ENCODE peak calls at places on chromosomes 12 and 14, in five cellular contexts. One of them, this sample, is unnamed.

GRCh38 chr12:52442600-52443061 is 8.5 kb upstream of the KRT75 start:
- DNase-seq in testis: peak; percentile 34
- DNase-seq in uterus: no peak
- DNase-seq in cardiac muscle cell: peak; percentile 97
- DNase-seq in HCT116: peak; percentile 59
- DNase-seq in this sample: no peak

GRCh38 chr12:88665051-88665450 is 84.8 kb upstream of the KITLG start:
- DNase-seq in testis: no peak
- DNase-seq in uterus: no peak
- DNase-seq in cardiac muscle cell: peak; percentile 41
- DNase-seq in HCT116: no peak
- DNase-seq in this sample: no peak

GRCh38 chr14:94864421-94865195 is 94.7 kb upstream of the GSC start:
- DNase-seq in testis: peak; percentile 19
- DNase-seq in uterus: no peak
- DNase-seq in cardiac muscle cell: no peak
- DNase-seq in HCT116: no peak
- DNase-seq in this sample: no peak

GRCh38 chr12:52901715-52902541 is 2.9 kb downstream of the KRT8 start:
- DNase-seq in testis: no peak
- DNase-seq in uterus: no peak
- DNase-seq in cardiac muscle cell: no peak
- DNase-seq in HCT116: no peak
- DNase-seq in this sample: no peak

GRCh38 chr14:23056956-23057756 is at the start of gene CDH24:
- DNase-seq in testis: peak; percentile 75
- DNase-seq in uterus: peak; percentile 78
- DNase-seq in cardiac muscle cell: peak; percentile 79
- DNase-seq in HCT116: no peak
- DNase-seq in this sample: peak; percentile 71

GRCh38 chr12:110578522-110579238 is 4.4 kb downstream of the PPTC7 start:
- DNase-seq in testis: no peak
- DNase-seq in uterus: no peak
- DNase-seq in cardiac muscle cell: no peak
- DNase-seq in HCT116: peak; percentile 88
- DNase-seq in this sample: no peak

GRCh38 chr12:1593232-1594044 is 943 bp downstream of the FBXL14 start:
- DNase-seq in testis: peak; percentile 59
- DNase-seq in uterus: peak; percentile 29
- DNase-seq in cardiac muscle cell: no peak
- DNase-seq in HCT116: no peak
- DNase-seq in this sample: peak; percentile 70

GRCh38 chr14:95157987-95158712 is 821 bp upstream of the DICER1 start:
- DNase-seq in testis: no peak
- DNase-seq in uterus: no peak
- DNase-seq in cardiac muscle cell: no peak
- DNase-seq in HCT116: no peak
- DNase-seq in this sample: peak; percentile 56

GRCh38 chr12:79301181-79301580 is 389.6 kb downstream of the PAWR start:
- DNase-seq in testis: no peak
- DNase-seq in uterus: no peak
- DNase-seq in cardiac muscle cell: no peak
- DNase-seq in HCT116: no peak
- DNase-seq in this sample: no peak

GRCh38 chr12:76259660-76260389 is 88.4 kb downstream of the BBS10 start:
- DNase-seq in testis: no peak
- DNase-seq in uterus: no peak
- DNase-seq in cardiac muscle cell: peak; percentile 90
- DNase-seq in HCT116: no peak
- DNase-seq in this sample: no peak

GRCh38 chr14:68655961-68656360 is 136.9 kb downstream of the ZFP36L1 start:
- DNase-seq in testis: no peak
- DNase-seq in uterus: no peak
- DNase-seq in cardiac muscle cell: no peak
- DNase-seq in HCT116: peak; percentile 18
- DNase-seq in this sample: no peak

GRCh38 chr14:90568405-90568804 is 171.6 kb downstream of the CALM1 start:
- DNase-seq in testis: no peak
- DNase-seq in uterus: no peak
- DNase-seq in cardiac muscle cell: no peak
- DNase-seq in HCT116: no peak
- DNase-seq in this sample: peak; percentile 17

GRCh38 chr14:50363734-50364113 is 33.0 kb downstream of the CDKL1 start:
- DNase-seq in testis: no peak
- DNase-seq in uterus: no peak
- DNase-seq in cardiac muscle cell: peak; percentile 43
- DNase-seq in HCT116: no peak
- DNase-seq in this sample: no peak

GRCh38 chr14:69610859-69611263 is 535 bp upstream of the SUSD6 start:
- DNase-seq in testis: no peak
- DNase-seq in uterus: no peak
- DNase-seq in cardiac muscle cell: no peak
- DNase-seq in HCT116: no peak
- DNase-seq in this sample: no peak

GRCh38 chr12:66048843-66049537 is 81.6 kb downstream of the LLPH start:
- DNase-seq in testis: no peak
- DNase-seq in uterus: no peak
- DNase-seq in cardiac muscle cell: peak; percentile 72
- DNase-seq in HCT116: no peak
- DNase-seq in this sample: no peak

GRCh38 chr12:26678697-26679660 is 154.0 kb downstream of the ITPR2 start:
- DNase-seq in testis: no peak
- DNase-seq in uterus: no peak
- DNase-seq in cardiac muscle cell: no peak
- DNase-seq in HCT116: no peak
- DNase-seq in this sample: no peak

GRCh38 chr14:85301506-85301905 is 228.4 kb upstream of the FLRT2 start:
- DNase-seq in testis: no peak
- DNase-seq in uterus: no peak
- DNase-seq in cardiac muscle cell: no peak
- DNase-seq in HCT116: no peak
- DNase-seq in this sample: no peak

GRCh38 chr14:71142375-71143038 is 235.2 kb downstream of the PCNX1 start:
- DNase-seq in testis: no peak
- DNase-seq in uterus: no peak
- DNase-seq in cardiac muscle cell: peak; percentile 93
- DNase-seq in HCT116: no peak
- DNase-seq in this sample: no peak

GRCh38 chr12:17344649-17345048 is 738.7 kb upstream of the LMO3 start:
- DNase-seq in testis: no peak
- DNase-seq in uterus: no peak
- DNase-seq in cardiac muscle cell: no peak
- DNase-seq in HCT116: no peak
- DNase-seq in this sample: no peak

GRCh38 chr14:32006267-32007110 is 70.6 kb upstream of the ARHGAP5 start:
- DNase-seq in testis: no peak
- DNase-seq in uterus: no peak
- DNase-seq in cardiac muscle cell: peak; percentile 27
- DNase-seq in HCT116: no peak
- DNase-seq in this sample: no peak

GRCh38 chr12:39617887-39618286 is 1.7 kb downstream of the ABCD2 start:
- DNase-seq in testis: no peak
- DNase-seq in uterus: no peak
- DNase-seq in cardiac muscle cell: no peak
- DNase-seq in HCT116: no peak
- DNase-seq in this sample: no peak

GRCh38 chr12:109130755-109131521 is 14.6 kb downstream of the ACACB start:
- DNase-seq in testis: no peak
- DNase-seq in uterus: no peak
- DNase-seq in cardiac muscle cell: no peak
- DNase-seq in HCT116: peak; percentile 10
- DNase-seq in this sample: peak; percentile 95

GRCh38 chr12:82040987-82041743 is 282.0 kb upstream of the PPFIA2 start:
- DNase-seq in testis: no peak
- DNase-seq in uterus: no peak
- DNase-seq in cardiac muscle cell: no peak
- DNase-seq in HCT116: no peak
- DNase-seq in this sample: no peak

GRCh38 chr12:15599266-15600037 is 189.7 kb downstream of the EPS8 start:
- DNase-seq in testis: peak; percentile 66
- DNase-seq in uterus: peak; percentile 66
- DNase-seq in cardiac muscle cell: peak; percentile 97
- DNase-seq in HCT116: no peak
- DNase-seq in this sample: no peak

GRCh38 chr14:65168840-65169239 is 66.5 kb upstream of the MAX start:
- DNase-seq in testis: no peak
- DNase-seq in uterus: no peak
- DNase-seq in cardiac muscle cell: peak; percentile 76
- DNase-seq in HCT116: peak; percentile 37
- DNase-seq in this sample: no peak

GRCh38 chr12:120960657-120961056 is 17.7 kb upstream of the HNF1A start:
- DNase-seq in testis: no peak
- DNase-seq in uterus: no peak
- DNase-seq in cardiac muscle cell: no peak
- DNase-seq in HCT116: no peak
- DNase-seq in this sample: no peak

GRCh38 chr12:62163368-62163767 is 96.8 kb upstream of the USP15 start:
- DNase-seq in testis: no peak
- DNase-seq in uterus: no peak
- DNase-seq in cardiac muscle cell: no peak
- DNase-seq in HCT116: no peak
- DNase-seq in this sample: no peak

DNA sequence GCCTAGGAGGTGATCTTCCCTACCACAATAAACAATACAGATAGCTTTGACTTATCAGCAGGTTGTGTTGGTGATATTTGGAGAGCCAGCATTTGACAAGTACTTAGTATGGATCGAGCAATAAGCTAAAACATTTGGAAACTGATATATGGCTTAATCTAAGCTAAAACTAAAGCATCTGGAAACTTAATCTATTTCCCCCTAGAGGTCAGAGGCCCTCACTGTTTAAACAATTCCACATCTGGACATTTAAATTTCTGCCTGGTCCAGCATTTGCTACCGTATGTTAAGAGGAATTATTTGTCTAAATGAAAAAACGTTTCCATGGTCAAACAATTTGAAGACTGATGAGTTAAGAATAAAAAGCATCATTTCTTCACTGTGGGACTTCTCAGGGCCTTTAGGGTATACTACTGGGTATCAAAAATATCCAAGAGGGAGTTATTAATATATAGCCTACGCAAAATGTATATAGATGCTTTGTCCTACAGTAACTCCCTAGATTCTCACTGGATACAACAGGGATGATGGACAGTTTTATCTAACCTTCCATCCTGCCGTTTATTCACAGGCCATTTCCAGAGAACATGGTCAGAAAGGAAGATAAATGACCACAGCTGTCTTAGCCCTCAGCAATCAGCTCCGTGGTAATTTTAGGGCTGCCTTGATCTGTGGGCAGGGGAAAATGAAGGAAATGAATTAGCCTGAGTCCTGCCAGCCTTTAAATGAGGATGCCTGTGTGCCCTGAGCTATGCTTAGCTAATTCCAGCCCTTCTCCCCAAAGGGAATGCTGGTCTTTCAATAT is 135.4 kb upstream of the NUDT4 start:
- DNase-seq in testis: no peak
- DNase-seq in uterus: no peak
- DNase-seq in cardiac muscle cell: no peak
- DNase-seq in HCT116: no peak
- DNase-seq in this sample: no peak
- TF ChIP-seq CTCF in testis: no peak
- TF ChIP-seq CTCF in uterus: no peak
- TF ChIP-seq CTCF in cardiac muscle cell: peak; percentile 9
- TF ChIP-seq CTCF in HCT116: no peak
- TF ChIP-seq CTCF in this sample: peak; percentile 5

GRCh38 chr14:52179151-52179790 is 88.2 kb upstream of the PTGDR start:
- DNase-seq in testis: no peak
- DNase-seq in uterus: no peak
- DNase-seq in cardiac muscle cell: no peak
- DNase-seq in HCT116: no peak
- DNase-seq in this sample: no peak
- H3K27ac ChIP-seq in testis: no peak overlapping the region
- H3K27ac ChIP-seq in uterus: no peak overlapping the region
- H3K27ac ChIP-seq in cardiac muscle cell: no peak overlapping the region
- H3K27ac ChIP-seq in HCT116: no peak overlapping the region
- H3K27ac ChIP-seq in this sample: no peak overlapping the region

DNA sequence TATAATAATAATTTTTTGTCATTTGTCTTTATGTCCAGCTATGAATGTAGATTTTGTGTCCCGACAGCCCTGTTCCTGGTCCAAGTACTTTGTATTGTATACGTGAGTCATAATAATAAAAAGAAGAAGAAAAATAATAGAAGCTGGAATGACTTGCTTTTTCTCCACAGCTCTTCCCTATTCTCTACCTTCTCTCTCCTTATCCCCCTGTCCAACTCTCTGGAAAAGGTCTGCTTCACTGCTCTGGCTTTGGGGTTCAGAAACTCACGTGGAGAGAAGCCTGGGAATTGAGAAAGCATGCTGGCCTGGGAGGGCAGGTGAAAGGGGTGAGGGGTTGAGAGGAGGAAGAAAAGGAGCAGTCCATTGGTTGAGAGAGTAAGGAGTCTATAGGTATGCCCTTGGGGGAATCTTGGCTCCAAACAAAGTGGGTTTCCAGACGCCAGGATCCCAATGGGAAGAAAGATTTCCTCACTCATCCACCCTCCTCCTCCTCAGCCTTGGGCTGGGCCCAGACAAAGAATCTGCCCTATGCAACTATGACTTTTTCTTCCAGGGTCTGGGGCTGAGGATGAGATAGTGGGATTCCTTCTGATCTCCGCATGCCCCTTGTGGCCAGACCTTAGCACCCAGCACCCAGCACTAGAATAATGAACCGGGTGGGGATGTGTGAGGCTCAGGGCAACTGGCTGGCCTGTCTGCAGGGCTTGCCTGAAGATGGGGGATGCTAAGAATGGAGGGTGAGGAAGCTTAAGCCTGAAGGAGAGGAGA is 4.0 kb downstream of the HOXC8 start:
- DNase-seq in testis: no peak
- DNase-seq in uterus: no peak
- DNase-seq in cardiac muscle cell: no peak
- DNase-seq in HCT116: no peak
- DNase-seq in this sample: peak; percentile 38
- TF ChIP-seq CTCF in testis: no peak
- TF ChIP-seq CTCF in uterus: no peak
- TF ChIP-seq CTCF in cardiac muscle cell: no peak
- TF ChIP-seq CTCF in HCT116: no peak
- TF ChIP-seq CTCF in this sample: no peak

DNA sequence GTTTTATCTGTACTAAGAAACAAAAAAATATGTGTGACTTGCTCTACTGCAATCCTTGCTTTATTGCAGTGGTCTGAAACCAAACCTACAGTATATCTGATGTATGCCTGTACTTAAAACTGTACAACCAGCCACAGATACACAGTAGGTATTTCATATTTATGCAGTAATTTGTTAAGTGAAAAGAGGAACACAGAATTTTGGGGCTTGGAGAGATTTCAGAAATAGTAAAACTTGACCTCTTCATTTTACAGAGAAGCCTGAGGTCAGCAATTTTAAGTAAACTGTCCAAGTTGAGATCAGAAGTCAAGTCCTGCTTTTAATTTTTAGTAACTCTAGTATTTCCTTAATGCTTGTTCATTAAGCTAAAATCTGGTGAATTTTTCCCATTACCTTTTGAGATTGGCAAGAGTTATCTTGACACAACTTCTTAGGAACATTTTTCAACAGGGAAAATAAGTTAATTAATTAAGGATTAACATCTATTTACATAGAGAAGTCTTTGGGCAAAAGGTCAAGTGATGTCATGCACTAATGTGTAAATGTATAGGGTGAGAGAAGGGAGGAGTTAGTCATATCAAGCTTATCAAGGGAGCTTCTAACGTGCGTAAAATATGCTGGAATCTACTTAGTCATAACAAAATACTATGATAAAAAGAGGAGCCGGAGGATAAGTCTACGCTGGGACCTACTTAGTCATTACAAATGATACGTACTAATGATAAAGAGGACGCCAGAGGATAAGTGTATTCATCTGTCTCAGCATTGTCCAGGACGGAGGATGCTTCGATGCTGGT is 66.0 kb upstream of the GTF2A1 start:
- DNase-seq in testis: no peak
- DNase-seq in uterus: no peak
- DNase-seq in cardiac muscle cell: peak; percentile 32
- DNase-seq in HCT116: no peak
- DNase-seq in this sample: no peak
- H3K27ac ChIP-seq in testis: no peak overlapping the region
- H3K27ac ChIP-seq in uterus: no peak overlapping the region
- H3K27ac ChIP-seq in cardiac muscle cell: no peak overlapping the region
- H3K27ac ChIP-seq in HCT116: no peak overlapping the region
- H3K27ac ChIP-seq in this sample: no peak overlapping the region